ENCODE peak calls at places on chromosome 21, in five cellular contexts. B is stimulated activated CD4-positive, alpha-beta T cell treated with anti-CD3 and anti-CD28 coated beads, Interleukin-15, amount 100 ng/mL, for 48 hours; G is iris pigment epithelial cell; T is endothelial cell; Q is occipital lobe. U is an unnamed sample.

GRCh38 chr21:45098867-45099266 is 24.5 kb downstream of the ADARB1 start:
- DNase-seq in B (no peak), T (no peak), Q (no peak), G (no peak), U (peak; percentile 69)

GRCh38 chr21:25850126-25850831 is 115.5 kb downstream of the GABPA start:
- DNase-seq in T (no peak), G (no peak), B (no peak), Q (no peak), U (no peak)

GRCh38 chr21:36709030-36709867 is 10.3 kb downstream of the SIM2 start:
- DNase-seq in B (no peak), Q (no peak), G (no peak), T (no peak), U (no peak)

GRCh38 chr21:45607021-45607921 is 36.3 kb upstream of the PCBP3 start:
- DNase-seq in Q (no peak), B (peak; percentile 57), T (no peak), G (peak; percentile 36), U (no peak)

GRCh38 chr21:16073571-16073970 is 343.8 kb downstream of the USP25 start:
- DNase-seq in T (no peak), B (no peak), Q (no peak), G (no peak), U (no peak)

GRCh38 chr21:36990508-36991205 is 15.8 kb upstream of the RIPPLY3 start:
- DNase-seq in T (no peak), G (no peak), B (no peak), Q (no peak), U (no peak)

GRCh38 chr21:17688912-17689874 is 76.5 kb upstream of the BTG3 start:
- DNase-seq in Q (no peak), T (no peak), G (peak; percentile 5), B (peak; percentile 27), U (no peak)

GRCh38 chr21:39630191-39630591 is 17.5 kb downstream of the B3GALT5 start:
- DNase-seq in Q (no peak), T (no peak), B (no peak), G (peak; percentile 63), U (no peak)

GRCh38 chr21:18499761-18500376 is 96.3 kb upstream of the TMPRSS15 start:
- DNase-seq in G (peak; percentile 16), T (peak; percentile 61), B (peak; percentile 8), Q (no peak), U (peak; percentile 0)

GRCh38 chr21:46227811-46228344 is 696 bp downstream of the LSS start:
- DNase-seq in B (no peak), Q (no peak), G (peak; percentile 8), T (no peak), U (no peak)

GRCh38 chr21:28410264-28410663 is 582.4 kb downstream of the LTN1 start:
- DNase-seq in T (no peak), B (no peak), Q (no peak), G (no peak), U (no peak)

GRCh38 chr21:43886565-43886964 is 21.5 kb downstream of the AGPAT3 start:
- DNase-seq in T (no peak), Q (no peak), B (no peak), G (no peak), U (no peak)

GRCh38 chr21:35585155-35585554 is 475.2 kb downstream of the SETD4 start:
- DNase-seq in B (no peak), T (no peak), G (no peak), Q (no peak), U (no peak)

GRCh38 chr21:37762606-37763005 is 153.7 kb downstream of the KCNJ6 start:
- DNase-seq in T (no peak), Q (no peak), B (no peak), G (no peak), U (no peak)

GRCh38 chr21:15221799-15222386 is 157.1 kb upstream of the NRIP1 start:
- DNase-seq in Q (no peak), B (no peak), T (no peak), G (peak; percentile 86), U (peak; percentile 70)

GRCh38 chr21:45249626-45250025 is 38.1 kb downstream of the POFUT2 start:
- DNase-seq in B (no peak), T (no peak), Q (no peak), G (no peak), U (no peak)

GRCh38 chr21:16169102-16169511 is 439.3 kb downstream of the USP25 start:
- DNase-seq in Q (no peak), T (no peak), B (no peak), G (peak; percentile 81), U (no peak)

GRCh38 chr21:14771587-14771986 is 225.5 kb upstream of the SAMSN1 start:
- DNase-seq in Q (no peak), B (no peak), T (no peak), G (no peak), U (no peak)

GRCh38 chr21:37712204-37712934 is 203.9 kb downstream of the KCNJ6 start:
- DNase-seq in G (peak; percentile 72), T (peak; percentile 81), B (peak; percentile 29), Q (no peak), U (peak; percentile 35)

GRCh38 chr21:35153671-35154070 is 104.6 kb upstream of the RUNX1 start:
- DNase-seq in G (no peak), T (no peak), B (no peak), Q (no peak), U (no peak)

GRCh38 chr21:44294391-44295162 is 5.3 kb upstream of the PFKL start:
- DNase-seq in Q (no peak), T (no peak), G (no peak), B (no peak), U (no peak)

GRCh38 chr21:18244721-18245486 is at the start of gene CHODL:
- DNase-seq in B (no peak), Q (no peak), G (peak; percentile 1), T (peak; percentile 30), U (no peak)

GRCh38 chr21:45981641-45982255 is at the start of gene COL6A1:
- DNase-seq in T (peak; percentile 59), Q (no peak), G (peak; percentile 65), B (no peak), U (peak; percentile 77)